ENCODE peak calls at places on chromosome 7, in five cellular contexts. V, W, C, N and I are unnamed samples.

GRCh38 chr7:139860090-139860773 is 31.2 kb downstream of the TBXAS1 start:
- DNase-seq in V (no peak), W (no peak), C (peak), N (no peak), I (no peak)

GRCh38 chr7:43385856-43386255 is 197.1 kb upstream of the STK17A start:
- DNase-seq in V (no peak), W (no peak), C (no peak), N (no peak), I (no peak)

GRCh38 chr7:51012569-51013217 is 230.0 kb upstream of the GRB10 start:
- DNase-seq in V (no peak), W (no peak), C (no peak), N (no peak), I (no peak)

GRCh38 chr7:22113041-22113440 is 167.3 kb upstream of the CDCA7L start:
- DNase-seq in V (no peak), W (no peak), C (no peak), N (no peak), I (no peak)

GRCh38 chr7:50112250-50112649 is 19.2 kb upstream of the ZPBP start:
- DNase-seq in V (no peak), W (no peak), C (no peak), N (no peak), I (no peak)

GRCh38 chr7:103637080-103637479 is 191.1 kb upstream of the SLC26A5 start:
- DNase-seq in V (peak), W (no peak), C (no peak), N (no peak), I (peak)

GRCh38 chr7:81769891-81770818 is at the start of gene HGF:
- DNase-seq in V (no peak), W (no peak), C (peak), N (no peak), I (peak)

GRCh38 chr7:47730135-47730534 is 148.2 kb upstream of the TNS3 start:
- DNase-seq in V (no peak), W (no peak), C (no peak), N (no peak), I (no peak)

GRCh38 chr7:78450754-78451153 is 652.2 kb downstream of the PHTF2 start:
- DNase-seq in V (no peak), W (no peak), C (no peak), N (no peak), I (no peak)

GRCh38 chr7:142637240-142637639 is 112.0 kb upstream of the PRSS1 start:
- DNase-seq in V (no peak), W (no peak), C (no peak), N (no peak), I (no peak)

GRCh38 chr7:2165239-2165609 is 67.5 kb downstream of the MAD1L1 start:
- DNase-seq in V (no peak), W (no peak), C (no peak), N (no peak), I (no peak)

GRCh38 chr7:137717811-137718271 is 128.9 kb downstream of the DGKI start:
- DNase-seq in V (no peak), W (no peak), C (no peak), N (peak), I (no peak)

GRCh38 chr7:31957090-31957720 is 113.0 kb downstream of the PDE1C start:
- DNase-seq in V (no peak), W (no peak), C (no peak), N (no peak), I (no peak)

DNA sequence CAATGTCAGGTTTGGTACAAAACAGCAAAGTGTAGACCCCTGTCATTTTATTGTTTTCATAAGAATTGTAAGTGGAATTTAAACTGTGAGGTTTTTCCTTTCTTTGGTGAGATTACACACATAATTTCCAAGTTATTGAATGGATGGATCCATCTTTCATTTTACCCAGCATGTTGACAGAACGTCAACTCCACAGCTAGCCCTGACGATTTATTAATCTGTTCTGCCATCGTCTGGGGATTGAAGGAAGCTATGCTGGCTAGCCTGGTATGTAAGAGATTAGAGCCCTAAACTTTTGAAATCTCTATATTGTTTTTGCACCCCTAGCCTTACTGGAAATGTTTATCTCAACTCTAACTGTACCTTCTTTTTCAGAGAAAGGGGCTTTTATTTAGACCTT is 8.6 kb downstream of the WNT16 start:
- DNase-seq in V (no peak), W (no peak), C (no peak), N (no peak), I (no peak)
- TF ChIP-seq CTCF in V (no peak), W (no peak), C (no peak), N (peak), I (no peak)

GRCh38 chr7:127250312-127251047 is 2.3 kb downstream of the GRM8 start:
- DNase-seq in V (no peak), W (no peak), C (no peak), N (no peak), I (no peak)
- TF ChIP-seq CTCF in V (no peak), W (no peak), C (no peak), N (no peak), I (no peak)

GRCh38 chr7:370775-371118 is 80.8 kb downstream of the FOXL3 start:
- DNase-seq in V (no peak), W (no peak), C (no peak), N (no peak), I (no peak)

GRCh38 chr7:371779-372545 is 82.0 kb downstream of the FOXL3 start:
- DNase-seq in V (no peak), W (peak), C (peak), N (no peak), I (no peak)

GRCh38 chr7:372546-372938 is 82.6 kb downstream of the FOXL3 start:
- DNase-seq in V (no peak), W (no peak), C (no peak), N (no peak), I (no peak)

GRCh38 chr7:369981-370621 is 80.1 kb downstream of the FOXL3 start:
- DNase-seq in V (no peak), W (no peak), C (no peak), N (no peak), I (no peak)

GRCh38 chr7:371119-371778 is 81.3 kb downstream of the FOXL3 start:
- DNase-seq in V (no peak), W (no peak), C (no peak), N (no peak), I (no peak)
- TF ChIP-seq CTCF in V (no peak), W (no peak), C (no peak), N (no peak), I (no peak)

GRCh38 chr7:17477182-17477581 is 178.7 kb downstream of the AHR start:
- DNase-seq in V (no peak), W (no peak), C (no peak), N (no peak), I (peak)

GRCh38 chr7:17472939-17473338 is 174.5 kb downstream of the AHR start:
- DNase-seq in V (no peak), W (no peak), C (no peak), N (no peak), I (no peak)

GRCh38 chr7:17472518-17472917 is 174.1 kb downstream of the AHR start:
- DNase-seq in V (no peak), W (no peak), C (no peak), N (no peak), I (no peak)

GRCh38 chr7:17474724-17475344 is 176.4 kb downstream of the AHR start:
- DNase-seq in V (no peak), W (peak), C (no peak), N (no peak), I (no peak)
- TF ChIP-seq CTCF in V (peak), W (peak), C (no peak), N (peak), I (peak)

GRCh38 chr7:128785738-128786137 is 6.0 kb upstream of the CCDC136 start:
- DNase-seq in V (no peak), W (no peak), C (no peak), N (no peak), I (no peak)
- TF ChIP-seq CTCF in V (no peak), W (no peak), C (no peak), N (no peak), I (no peak)

GRCh38 chr7:79806161-79806734 is 328.4 kb upstream of the GNAI1 start:
- DNase-seq in V (no peak), W (no peak), C (no peak), N (no peak), I (peak)
- TF ChIP-seq CTCF in V (peak), W (no peak), C (peak), N (peak), I (peak)

GRCh38 chr7:99949645-99950228 is 20.3 kb upstream of the GJC3 start:
- DNase-seq in V (no peak), W (no peak), C (no peak), N (no peak), I (peak)
- TF ChIP-seq CTCF in V (peak), W (peak), C (peak), N (peak), I (peak)

GRCh38 chr7:125654076-125654475 is 724.5 kb upstream of the POT1 start:
- DNase-seq in V (no peak), W (no peak), C (no peak), N (no peak), I (no peak)
- TF ChIP-seq CTCF in V (no peak), W (no peak), C (no peak), N (no peak), I (no peak)

GRCh38 chr7:92811158-92811557 is 25.2 kb downstream of the CDK6 start:
- DNase-seq in V (no peak), W (no peak), C (no peak), N (no peak), I (no peak)
- TF ChIP-seq CTCF in V (no peak), W (no peak), C (no peak), N (no peak), I (no peak)

DNA sequence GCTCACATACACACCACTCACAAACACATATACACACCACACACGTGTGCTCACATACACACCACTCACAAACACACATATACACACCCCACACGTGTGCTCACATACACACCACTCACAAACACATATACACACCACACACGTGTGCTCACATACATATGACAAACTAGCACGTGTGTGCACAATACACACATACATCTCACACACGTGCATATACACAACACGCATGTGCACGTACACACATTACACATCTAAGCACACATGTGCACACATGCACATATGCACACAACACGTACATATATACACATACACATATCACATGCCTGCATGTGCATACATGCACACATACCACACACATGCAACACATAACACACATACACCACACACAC is 78.3 kb upstream of the FOXK1 start:
- DNase-seq in V (no peak), W (no peak), C (no peak), N (no peak), I (no peak)
- TF ChIP-seq CTCF in V (no peak), W (no peak), C (no peak), N (no peak), I (no peak)